ENCODE peak calls at places on chromosomes 11 and 22, in nine cellular contexts. J is AG20443; I is GDM1; X is left ventricle myocardium superior; P is MV-4-11; C is Calu3; F is stimulated activated CD4-positive, alpha-beta T cell treated with anti-CD3 and anti-CD28 coated beads, Interleukin-4, amount 100 ng/mL, for 1 hour; Q is right cardiac atrium; W is H54. N is an unnamed sample.

GRCh38 chr11:78834886-78835285 is 260.2 kb upstream of the NARS2 start:
- DNase-seq in I (no peak), J (no peak), W (no peak), F (no peak), X (no peak), P (no peak), Q (no peak), C (no peak), N (no peak)

GRCh38 chr22:17063372-17064106 is 21.3 kb upstream of the IL17RA start:
- DNase-seq in I (no peak), W (no peak), J (no peak), C (no peak), Q (peak; percentile 60), X (no peak), F (no peak), P (no peak), N (peak; percentile 48)

GRCh38 chr22:37331034-37331428 is 48.7 kb downstream of the CYTH4 start:
- DNase-seq in W (peak; percentile 71), X (no peak), P (no peak), J (peak; percentile 86), C (peak; percentile 63), Q (no peak), I (no peak), F (no peak), N (no peak)

GRCh38 chr22:26429458-26430238 is 588 bp downstream of the ASPHD2 start:
- DNase-seq in J (peak; percentile 41), Q (no peak), P (no peak), X (no peak), W (no peak), F (no peak), C (no peak), I (no peak), N (no peak)

GRCh38 chr22:40368016-40368415 is 2.4 kb upstream of the SGSM3 start:
- DNase-seq in I (no peak), W (no peak), C (no peak), P (no peak), J (no peak), Q (no peak), X (no peak), F (no peak), N (no peak)

GRCh38 chr22:41285441-41285819 is 557 bp downstream of the RANGAP1 start:
- DNase-seq in I (no peak), P (peak; percentile 75), X (peak; percentile 62), C (peak; percentile 73), Q (peak; percentile 68), J (peak; percentile 93), W (peak; percentile 77), F (peak; percentile 87), N (peak; percentile 82)

GRCh38 chr22:44391481-44392445 is 79.0 kb upstream of the SHISAL1 start:
- DNase-seq in I (no peak), P (no peak), C (no peak), J (no peak), X (no peak), W (no peak), F (no peak), Q (no peak), N (peak; percentile 5)

GRCh38 chr11:87097582-87097981 is 59.8 kb downstream of the TMEM135 start:
- DNase-seq in X (no peak), F (peak; percentile 18), J (peak; percentile 35), C (peak; percentile 40), W (peak; percentile 9), I (peak; percentile 67), Q (no peak), P (peak; percentile 83), N (peak; percentile 25)

GRCh38 chr22:44869196-44869595 is 116.8 kb downstream of the ARHGAP8 start:
- DNase-seq in F (no peak), Q (no peak), P (no peak), I (no peak), X (peak; percentile 17), W (peak; percentile 49), J (no peak), C (no peak), N (no peak)

GRCh38 chr11:1117970-1118369 is 39.8 kb upstream of the MUC5AC start:
- DNase-seq in C (no peak), W (no peak), F (no peak), X (peak; percentile 11), Q (no peak), P (no peak), I (no peak), J (no peak), N (no peak)

GRCh38 chr22:30982501-30982900 is 13.4 kb downstream of the TUG1 start:
- DNase-seq in P (no peak), W (no peak), J (no peak), F (no peak), X (no peak), Q (no peak), I (no peak), C (no peak), N (no peak)

GRCh38 chr11:95175969-95176368 is 55.0 kb downstream of the SESN3 start:
- DNase-seq in C (no peak), X (no peak), F (no peak), I (no peak), Q (no peak), W (no peak), J (no peak), P (no peak), N (no peak)

GRCh38 chr22:19779685-19780268 is 19.2 kb downstream of the TBX1 start:
- DNase-seq in P (no peak), J (no peak), I (no peak), W (no peak), C (no peak), X (peak; percentile 9), Q (peak; percentile 5), F (no peak), N (no peak)

GRCh38 chr11:67558084-67558772 is 25.4 kb upstream of the GSTP1 start:
- DNase-seq in Q (peak; percentile 68), J (peak; percentile 35), I (no peak), F (no peak), X (peak; percentile 78), W (no peak), C (peak; percentile 37), P (no peak), N (peak; percentile 90)

GRCh38 chr11:29783506-29783905 is 233.3 kb downstream of the KCNA4 start:
- DNase-seq in Q (no peak), F (no peak), X (no peak), I (no peak), C (no peak), J (no peak), W (no peak), P (no peak), N (no peak)

GRCh38 chr11:116910378-116910777 is 73.0 kb upstream of the APOA1 start:
- DNase-seq in X (no peak), F (no peak), W (no peak), I (no peak), J (peak; percentile 32), C (no peak), P (no peak), Q (no peak), N (no peak)

GRCh38 chr11:47916361-47916841 is 64.0 kb upstream of the PTPRJ start:
- DNase-seq in P (no peak), J (no peak), W (no peak), F (no peak), I (no peak), Q (peak; percentile 65), C (no peak), X (peak; percentile 72), N (peak; percentile 38)

GRCh38 chr11:78562398-78562797 is 12.3 kb downstream of the NARS2 start:
- DNase-seq in I (no peak), F (no peak), J (peak; percentile 50), C (no peak), Q (no peak), W (peak; percentile 12), P (no peak), X (no peak), N (no peak)

GRCh38 chr11:20353829-20354434 is 9.6 kb upstream of the HTATIP2 start:
- DNase-seq in P (no peak), J (peak; percentile 69), Q (no peak), C (peak; percentile 52), W (no peak), X (no peak), F (no peak), I (no peak), N (no peak)

GRCh38 chr11:67413266-67413797 is 2.1 kb upstream of the CARNS1 start:
- DNase-seq in C (no peak), W (no peak), X (no peak), Q (no peak), P (no peak), F (no peak), J (no peak), I (no peak), N (no peak)

GRCh38 chr11:130448416-130449068 is at the start of gene ADAMTS15:
- DNase-seq in C (peak; percentile 75), J (peak; percentile 89), P (peak; percentile 47), F (peak; percentile 11), X (peak; percentile 93), Q (peak; percentile 95), I (no peak), W (peak; percentile 58), N (peak; percentile 87)

GRCh38 chr11:112113539-112114457 is 27.1 kb downstream of the SDHD start:
- DNase-seq in W (no peak), P (peak; percentile 72), J (peak; percentile 67), Q (no peak), I (no peak), F (no peak), C (no peak), X (no peak), N (no peak)

GRCh38 chr11:70466596-70466995 is 68.3 kb downstream of the CTTN start:
- DNase-seq in C (no peak), F (no peak), Q (no peak), X (no peak), I (no peak), J (no peak), P (no peak), W (no peak), N (no peak)

GRCh38 chr22:40000171-40000570 is 5.4 kb downstream of the FAM83F start:
- DNase-seq in I (no peak), F (no peak), J (no peak), Q (no peak), W (no peak), C (no peak), P (no peak), X (no peak), N (no peak)

N was measured in heart left ventricle.